ENCODE peak calls at places on chromosome 7, in eight cellular contexts. D is astrocyte of the spinal cord, C is transverse colon, O is HCT116, U is adrenal gland, V is SK-N-MC, G is NCI-H2107, F is T follicular helper cell. K is an unnamed sample.

GRCh38 chr7:95331004-95331337 is 6.6 kb upstream of the PON1 start:
- DNase-seq in D (no peak), C (no peak), O (no peak), U (no peak), V (no peak), G (no peak), F (no peak), K (no peak)

GRCh38 chr7:26291699-26292538 is at the start of gene SNX10:
- DNase-seq in D (no peak), C (peak), O (peak), U (peak), V (no peak), G (peak), F (peak), K (no peak)

GRCh38 chr7:12975387-12975786 is 288.0 kb downstream of the ARL4A start:
- DNase-seq in D (no peak), C (no peak), O (no peak), U (no peak), V (no peak), G (no peak), F (no peak), K (no peak)

GRCh38 chr7:110442386-110442837 is 648.5 kb upstream of the LRRN3 start:
- DNase-seq in D (peak), C (no peak), O (peak), U (peak), V (no peak), G (no peak), F (no peak), K (no peak)

GRCh38 chr7:47621985-47622561 is 40.2 kb upstream of the TNS3 start:
- DNase-seq in D (no peak), C (no peak), O (no peak), U (no peak), V (no peak), G (no peak), F (no peak), K (no peak)

GRCh38 chr7:155356323-155357105 is 58.8 kb downstream of the INSIG1 start:
- DNase-seq in D (peak), C (no peak), O (peak), U (no peak), V (no peak), G (peak), F (no peak), K (no peak)

GRCh38 chr7:32385316-32385956 is 104.7 kb downstream of the LSM5 start:
- DNase-seq in D (no peak), C (no peak), O (no peak), U (no peak), V (no peak), G (no peak), F (no peak), K (no peak)

GRCh38 chr7:154287370-154287769 is 235.2 kb downstream of the DPP6 start:
- DNase-seq in D (no peak), C (no peak), O (no peak), U (no peak), V (no peak), G (no peak), F (no peak), K (no peak)

GRCh38 chr7:46486264-46487206 is 565.5 kb upstream of the IGFBP3 start:
- DNase-seq in D (peak), C (peak), O (no peak), U (no peak), V (no peak), G (no peak), F (no peak), K (peak)

GRCh38 chr7:27155816-27156507 is 513 bp downstream of the HOXA7 start:
- DNase-seq in D (peak), C (peak), O (no peak), U (peak), V (no peak), G (no peak), F (no peak), K (no peak)